ENCODE peak calls at places on chromosomes 1 and 21, in ten cellular contexts. One of them, this sample, is unnamed.

GRCh38 chr1:247293047-247293446 is 37.2 kb downstream of the VN1R5 start:
- DNase-seq in HTR-8/SVneo: no peak
- DNase-seq in NCI-H69: no peak
- DNase-seq in stimulated activated CD8-positive, alpha-beta memory T cell treated with anti-CD3 and anti-CD28 coated beads, Interleukin-4, amount 100 ng/mL, for 1 hour: no peak
- DNase-seq in HT1080: no peak
- DNase-seq in activated naive CD4-positive, alpha-beta T cell: no peak
- DNase-seq in HCEC 1CT: peak
- DNase-seq in cardiac fibroblast: peak
- DNase-seq in aorta: no peak
- DNase-seq in KBM-7: no peak
- DNase-seq in this sample: no peak

GRCh38 chr21:15539376-15539775 is 190.4 kb upstream of the USP25 start:
- DNase-seq in HTR-8/SVneo: no peak
- DNase-seq in NCI-H69: no peak
- DNase-seq in stimulated activated CD8-positive, alpha-beta memory T cell treated with anti-CD3 and anti-CD28 coated beads, Interleukin-4, amount 100 ng/mL, for 1 hour: no peak
- DNase-seq in HT1080: no peak
- DNase-seq in activated naive CD4-positive, alpha-beta T cell: no peak
- DNase-seq in HCEC 1CT: no peak
- DNase-seq in cardiac fibroblast: no peak
- DNase-seq in aorta: no peak
- DNase-seq in KBM-7: peak
- DNase-seq in this sample: no peak

GRCh38 chr1:226652613-226653012 is 86.5 kb downstream of the ITPKB start:
- DNase-seq in HTR-8/SVneo: no peak
- DNase-seq in NCI-H69: peak
- DNase-seq in stimulated activated CD8-positive, alpha-beta memory T cell treated with anti-CD3 and anti-CD28 coated beads, Interleukin-4, amount 100 ng/mL, for 1 hour: no peak
- DNase-seq in HT1080: no peak
- DNase-seq in activated naive CD4-positive, alpha-beta T cell: no peak
- DNase-seq in HCEC 1CT: no peak
- DNase-seq in cardiac fibroblast: no peak
- DNase-seq in aorta: peak
- DNase-seq in KBM-7: no peak
- DNase-seq in this sample: no peak

GRCh38 chr1:245322673-245323072 is 167.9 kb downstream of the KIF26B start:
- DNase-seq in HTR-8/SVneo: no peak
- DNase-seq in NCI-H69: no peak
- DNase-seq in stimulated activated CD8-positive, alpha-beta memory T cell treated with anti-CD3 and anti-CD28 coated beads, Interleukin-4, amount 100 ng/mL, for 1 hour: no peak
- DNase-seq in HT1080: peak
- DNase-seq in activated naive CD4-positive, alpha-beta T cell: no peak
- DNase-seq in HCEC 1CT: no peak
- DNase-seq in cardiac fibroblast: no peak
- DNase-seq in aorta: no peak
- DNase-seq in KBM-7: no peak
- DNase-seq in this sample: peak

GRCh38 chr1:212689196-212689710 is 10.4 kb downstream of the BATF3 start:
- DNase-seq in HTR-8/SVneo: no peak
- DNase-seq in NCI-H69: no peak
- DNase-seq in stimulated activated CD8-positive, alpha-beta memory T cell treated with anti-CD3 and anti-CD28 coated beads, Interleukin-4, amount 100 ng/mL, for 1 hour: no peak
- DNase-seq in HT1080: no peak
- DNase-seq in activated naive CD4-positive, alpha-beta T cell: no peak
- DNase-seq in HCEC 1CT: no peak
- DNase-seq in cardiac fibroblast: no peak
- DNase-seq in aorta: no peak
- DNase-seq in KBM-7: no peak
- DNase-seq in this sample: no peak

GRCh38 chr1:52534928-52535764 is 17.7 kb downstream of the TUT4 start:
- DNase-seq in HTR-8/SVneo: no peak
- DNase-seq in NCI-H69: no peak
- DNase-seq in stimulated activated CD8-positive, alpha-beta memory T cell treated with anti-CD3 and anti-CD28 coated beads, Interleukin-4, amount 100 ng/mL, for 1 hour: no peak
- DNase-seq in HT1080: no peak
- DNase-seq in activated naive CD4-positive, alpha-beta T cell: no peak
- DNase-seq in HCEC 1CT: no peak
- DNase-seq in cardiac fibroblast: no peak
- DNase-seq in aorta: no peak
- DNase-seq in KBM-7: no peak
- DNase-seq in this sample: peak

GRCh38 chr1:62198069-62198780 is 3.6 kb downstream of the L1TD1 start:
- DNase-seq in HTR-8/SVneo: no peak
- DNase-seq in NCI-H69: no peak
- DNase-seq in stimulated activated CD8-positive, alpha-beta memory T cell treated with anti-CD3 and anti-CD28 coated beads, Interleukin-4, amount 100 ng/mL, for 1 hour: no peak
- DNase-seq in HT1080: no peak
- DNase-seq in activated naive CD4-positive, alpha-beta T cell: no peak
- DNase-seq in HCEC 1CT: no peak
- DNase-seq in cardiac fibroblast: no peak
- DNase-seq in aorta: no peak
- DNase-seq in KBM-7: peak
- DNase-seq in this sample: no peak

GRCh38 chr1:173861731-173862145 is 6.1 kb downstream of the GAS5 start:
- DNase-seq in HTR-8/SVneo: no peak
- DNase-seq in NCI-H69: no peak
- DNase-seq in stimulated activated CD8-positive, alpha-beta memory T cell treated with anti-CD3 and anti-CD28 coated beads, Interleukin-4, amount 100 ng/mL, for 1 hour: no peak
- DNase-seq in HT1080: peak
- DNase-seq in activated naive CD4-positive, alpha-beta T cell: no peak
- DNase-seq in HCEC 1CT: no peak
- DNase-seq in cardiac fibroblast: no peak
- DNase-seq in aorta: no peak
- DNase-seq in KBM-7: peak
- DNase-seq in this sample: no peak

GRCh38 chr1:228982637-228983036 is 247.4 kb downstream of the RHOU start:
- DNase-seq in HTR-8/SVneo: no peak
- DNase-seq in NCI-H69: peak
- DNase-seq in stimulated activated CD8-positive, alpha-beta memory T cell treated with anti-CD3 and anti-CD28 coated beads, Interleukin-4, amount 100 ng/mL, for 1 hour: no peak
- DNase-seq in HT1080: no peak
- DNase-seq in activated naive CD4-positive, alpha-beta T cell: no peak
- DNase-seq in HCEC 1CT: no peak
- DNase-seq in cardiac fibroblast: no peak
- DNase-seq in aorta: no peak
- DNase-seq in KBM-7: no peak
- DNase-seq in this sample: peak